ENCODE peak calls at places on chromosome X, in four cellular contexts. L is iPS DF 19.7, Z is Karpas-422, N is GM12892. I is an unnamed sample.

GRCh38 chrX:37905436-37906147 is 58.2 kb upstream of the DYNLT3 start:
- DNase-seq in L (peak), Z (no peak), N (no peak), I (peak)

GRCh38 chrX:16869393-16870094 is 618 bp downstream of the RBBP7 start:
- DNase-seq in L (no peak), Z (peak), N (peak), I (peak)

GRCh38 chrX:149652232-149652981 is 20.8 kb upstream of the TMEM185A start:
- DNase-seq in L (no peak), Z (no peak), N (no peak), I (no peak)

GRCh38 chrX:11478971-11479370 is 185.8 kb downstream of the AMELX start:
- DNase-seq in L (no peak), Z (no peak), N (no peak), I (no peak)

GRCh38 chrX:19747672-19748610 is 139.5 kb downstream of the SH3KBP1 start:
- DNase-seq in L (no peak), Z (peak), N (no peak), I (peak)

GRCh38 chrX:76148753-76149152 is 24.1 kb upstream of the PBDC1 start:
- DNase-seq in L (no peak), Z (peak), N (no peak), I (peak)

GRCh38 chrX:128800138-128800537 is 723.2 kb downstream of the SMARCA1 start:
- DNase-seq in L (no peak), Z (peak), N (no peak), I (no peak)

GRCh38 chrX:17689971-17690409 is 47.3 kb upstream of the SCML1 start:
- DNase-seq in L (no peak), Z (peak), N (no peak), I (peak)

GRCh38 chrX:149638860-149639259 is 7.3 kb upstream of the TMEM185A start:
- DNase-seq in L (no peak), Z (no peak), N (no peak), I (no peak)

GRCh38 chrX:38868941-38869378 is 67.7 kb downstream of the MID1IP1 start:
- DNase-seq in L (no peak), Z (no peak), N (no peak), I (no peak)